ENCODE peak calls at places on chromosome 14, in four cellular contexts. L, N, W and T are unnamed samples.
A peak's percentile ranks its signal among the peaks of the same experiment; 100 is the strongest.

GRCh38 chr14:104927432-104927816 is 2.7 kb downstream of the PLD4 start:
- DNase-seq in W (no peak), N (peak; percentile 16), L (no peak), T (no peak)

GRCh38 chr14:87097021-87097420 is 896.0 kb downstream of the GALC start:
- DNase-seq in L (no peak), N (no peak), W (no peak), T (no peak)

GRCh38 chr14:104460920-104461651 is 118.5 kb upstream of the C14orf180 start:
- DNase-seq in L (no peak), N (no peak), W (no peak), T (no peak)

GRCh38 chr14:51119411-51120051 is 24.6 kb upstream of the TRIM9 start:
- DNase-seq in L (no peak), N (no peak), W (no peak), T (no peak)

GRCh38 chr14:31188744-31189143 is 18.8 kb downstream of the HECTD1 start:
- DNase-seq in L (no peak), N (no peak), W (no peak), T (no peak)

GRCh38 chr14:83709116-83709515 is 1820.8 kb upstream of the FLRT2 start:
- DNase-seq in N (no peak), W (no peak), L (peak; percentile 16), T (no peak)

GRCh38 chr14:100348779-100349708 is 25.9 kb downstream of the SLC25A47 start:
- DNase-seq in N (no peak), L (no peak), W (no peak), T (no peak)

GRCh38 chr14:51139221-51139681 is 44.3 kb upstream of the TRIM9 start:
- DNase-seq in W (no peak), N (no peak), L (peak; percentile 86), T (no peak)

GRCh38 chr14:64495252-64495651 is 8.4 kb downstream of the ZBTB25 start:
- DNase-seq in W (no peak), N (no peak), L (no peak), T (no peak)

GRCh38 chr14:101202627-101203404 is 299.3 kb upstream of the RTL1 start:
- DNase-seq in W (no peak), N (no peak), L (no peak), T (no peak)

GRCh38 chr14:72688990-72689677 is 204.8 kb downstream of the DPF3 start:
- DNase-seq in N (no peak), W (no peak), L (no peak), T (no peak)

GRCh38 chr14:34851395-34851794 is 23.8 kb downstream of the BAZ1A start:
- DNase-seq in W (no peak), L (peak; percentile 87), N (no peak), T (no peak)

GRCh38 chr14:61925043-61925442 is 162.8 kb downstream of the SNAPC1 start:
- DNase-seq in N (no peak), W (peak; percentile 17), L (peak; percentile 64), T (no peak)

GRCh38 chr14:60512952-60513554 is 4.1 kb downstream of the SIX6 start:
- DNase-seq in N (no peak), L (no peak), W (no peak), T (no peak)

GRCh38 chr14:99441157-99441870 is 39.3 kb downstream of the SETD3 start:
- DNase-seq in W (peak; percentile 31), N (no peak), L (no peak), T (no peak)

GRCh38 chr14:39614292-39614923 is 182.2 kb upstream of the FBXO33 start:
- DNase-seq in N (no peak), L (no peak), W (no peak), T (no peak)

GRCh38 chr14:78849952-78850351 is 679.8 kb downstream of the NRXN3 start:
- DNase-seq in N (no peak), L (no peak), W (no peak), T (no peak)

GRCh38 chr14:104770072-104770579 is 17.2 kb downstream of the SIVA1 start:
- DNase-seq in W (no peak), L (no peak), N (no peak), T (no peak)

GRCh38 chr14:88983755-88984154 is 159.3 kb downstream of the TTC8 start:
- DNase-seq in N (no peak), L (peak; percentile 74), W (no peak), T (no peak)

GRCh38 chr14:22871200-22871961 is at the start of gene LRP10:
- DNase-seq in N (peak; percentile 81), L (peak; percentile 91), W (peak; percentile 92), T (peak; percentile 64)
- TF ChIP-seq CTCF in N (no peak), L (no peak), W (no peak), T (no peak)

GRCh38 chr14:38243696-38244250 is 12.1 kb downstream of the CLEC14A start:
- DNase-seq in N (no peak), W (no peak), L (no peak), T (no peak)

GRCh38 chr14:38250316-38250715 is 5.6 kb downstream of the CLEC14A start:
- DNase-seq in N (no peak), L (no peak), W (no peak), T (no peak)

GRCh38 chr14:38252066-38252710 is 3.7 kb downstream of the CLEC14A start:
- DNase-seq in N (no peak), W (no peak), L (peak; percentile 3), T (no peak)

DNA sequence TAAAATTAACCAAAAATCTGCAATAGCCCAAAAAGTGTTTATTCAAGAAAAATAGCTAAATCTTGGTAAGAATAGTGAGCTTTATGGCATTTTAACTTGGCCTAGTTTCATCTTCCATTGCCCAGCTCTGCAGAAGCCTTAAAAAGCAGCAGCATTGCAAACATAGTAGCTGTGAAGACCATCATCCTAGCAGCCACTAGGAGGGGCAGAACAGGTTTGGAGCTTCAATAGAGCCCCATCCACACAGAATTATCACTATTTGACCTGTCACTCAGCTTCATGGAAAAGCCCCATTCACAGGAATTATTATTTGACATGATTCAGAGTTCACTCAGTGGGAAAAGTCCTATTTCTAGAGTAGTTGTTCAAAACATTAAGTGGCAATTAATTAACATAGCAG is 7.3 kb downstream of the CLEC14A start:
- DNase-seq in W (no peak), L (peak; percentile 11), N (no peak), T (no peak)
- TF ChIP-seq CTCF in W (no peak), L (no peak), N (no peak), T (no peak)

DNA sequence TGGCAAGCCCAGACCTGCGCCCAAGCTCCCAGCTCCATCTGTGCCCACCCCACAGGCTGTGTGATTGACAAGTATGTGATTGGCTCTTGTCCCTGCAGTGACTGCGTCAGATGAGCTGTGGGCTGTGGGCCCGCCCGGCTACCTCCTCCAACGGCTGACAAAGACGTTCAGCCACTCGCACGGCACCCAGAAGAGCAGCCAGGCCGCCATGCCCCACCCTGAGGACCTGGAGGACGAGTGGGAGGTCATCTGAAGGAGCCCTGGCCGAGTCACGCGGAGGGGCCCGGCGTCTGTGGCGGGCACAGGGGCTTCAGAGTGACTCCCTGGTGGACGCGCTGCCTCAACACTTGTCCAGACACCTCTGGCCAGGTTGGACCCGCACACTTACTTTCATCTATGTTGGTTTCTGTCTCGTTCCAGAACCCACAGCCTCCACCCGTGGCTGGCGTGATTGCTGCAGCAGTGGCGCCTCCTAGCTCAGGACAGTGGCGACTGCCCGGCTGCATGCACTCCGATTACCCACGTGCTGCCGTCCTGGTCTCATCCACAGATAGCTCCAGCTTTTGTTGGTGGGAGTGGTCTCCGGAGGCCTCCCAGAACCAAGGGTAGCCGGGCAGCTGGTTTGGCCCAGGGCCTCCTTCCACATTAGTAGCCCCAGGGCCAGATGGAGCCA is 11.4 kb downstream of the ANKRD9 start:
- DNase-seq in N (no peak), L (no peak), W (no peak), T (no peak)
- TF ChIP-seq CTCF in N (no peak), L (no peak), W (no peak), T (no peak)

DNA sequence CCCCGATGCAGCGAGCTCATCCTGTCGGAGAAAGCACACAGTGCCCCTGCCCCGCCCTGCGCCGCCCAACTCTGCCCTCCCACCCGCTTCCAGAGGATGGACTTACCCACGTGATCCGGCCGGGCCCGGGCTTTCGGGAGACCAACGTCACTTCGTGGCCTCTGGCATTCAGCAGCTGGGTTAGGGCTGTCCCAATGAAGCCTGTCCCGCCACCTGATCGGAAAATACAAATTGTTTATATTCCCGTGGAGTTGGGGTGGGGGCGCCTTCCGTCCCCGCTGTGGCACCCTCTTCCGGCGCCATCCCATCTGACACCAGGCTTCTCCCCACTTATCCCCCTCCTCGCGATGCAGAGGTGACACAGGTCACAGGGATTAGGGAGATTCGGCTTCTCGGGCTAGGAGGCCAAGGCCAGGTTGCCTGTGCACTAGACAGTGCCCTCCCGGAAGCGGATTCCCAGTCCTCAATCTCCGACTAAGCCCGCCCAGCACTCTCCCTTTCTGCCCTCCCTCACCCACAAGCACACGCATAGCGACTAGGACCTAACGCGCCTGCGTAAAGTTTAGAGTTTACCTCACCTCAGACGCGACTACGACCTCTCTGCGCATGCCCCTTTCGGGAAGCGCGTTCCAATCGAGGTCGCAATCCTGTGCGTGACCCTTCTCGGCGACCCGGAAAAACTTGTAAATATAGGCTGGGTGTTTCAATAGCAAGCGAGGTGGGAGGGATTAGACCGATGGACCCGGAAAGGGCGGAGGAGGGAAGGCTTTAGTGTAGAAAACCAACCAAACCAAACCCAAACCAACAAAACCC is at the start of gene SDR39U1:
- DNase-seq in N (peak; percentile 81), W (peak; percentile 91), L (peak; percentile 99), T (peak; percentile 90)
- TF ChIP-seq CTCF in N (no peak), W (no peak), L (no peak), T (no peak)

DNA sequence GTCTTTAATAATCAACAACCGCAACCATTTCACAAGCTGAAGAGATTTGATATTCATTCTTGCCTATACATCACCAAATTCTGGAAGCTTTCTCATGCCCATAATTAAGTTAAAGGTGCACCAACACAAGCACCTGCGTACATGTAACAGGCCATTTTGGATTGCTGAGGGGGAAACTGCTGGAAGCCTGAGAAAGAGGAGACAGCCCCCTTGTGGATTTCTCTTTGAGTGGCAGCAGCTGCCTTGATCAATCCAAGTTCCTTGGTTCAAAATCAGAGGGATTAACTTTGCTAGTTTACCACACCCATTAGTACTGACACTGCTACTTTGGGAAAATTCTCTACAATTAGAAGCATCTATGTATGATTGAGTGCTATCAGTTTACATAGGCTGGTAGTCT is 321.1 kb downstream of the NOVA1 start:
- DNase-seq in N (no peak), W (peak; percentile 45), L (no peak), T (no peak)
- TF ChIP-seq CTCF in N (no peak), W (peak; percentile 56), L (no peak), T (no peak)

GRCh38 chr14:77245820-77246219 is 25.2 kb downstream of the NGB start:
- DNase-seq in N (no peak), L (no peak), W (no peak), T (no peak)
- TF ChIP-seq CTCF in N (no peak), L (peak; percentile 5), W (no peak), T (no peak)

GRCh38 chr14:41285193-41285748 is 321.4 kb upstream of the LRFN5 start:
- DNase-seq in W (peak; percentile 61), N (no peak), L (peak; percentile 70), T (peak; percentile 44)

GRCh38 chr14:41280745-41281144 is 325.9 kb upstream of the LRFN5 start:
- DNase-seq in N (no peak), W (peak; percentile 5), L (peak; percentile 25), T (no peak)
- TF ChIP-seq CTCF in N (no peak), W (peak; percentile 53), L (peak; percentile 25), T (no peak)